ENCODE peak calls at places on chromosomes 6 and 20, in five cellular contexts. D is anterior cingulate cortex, I is NCI-H1105, Z is ecto neural progenitor cell, Y is MCF 10A. O is an unnamed sample.

GRCh38 chr6:169328112-169328801 is 74.6 kb upstream of the THBS2 start:
- DNase-seq in D (no peak), I (no peak), Z (no peak), Y (peak), O (no peak)

GRCh38 chr6:168035098-168035660 is 37.7 kb downstream of the KIF25 start:
- DNase-seq in D (peak), I (peak), Z (peak), Y (peak), O (peak)

GRCh38 chr6:162343196-162343901 is 384.2 kb downstream of the PRKN start:
- DNase-seq in D (no peak), I (no peak), Z (no peak), Y (peak), O (no peak)

GRCh38 chr20:23143098-23143497 is 57.0 kb upstream of the CD93 start:
- DNase-seq in D (no peak), I (no peak), Z (no peak), Y (peak), O (no peak)

GRCh38 chr6:34059136-34059731 is 86.7 kb downstream of the GRM4 start:
- DNase-seq in D (no peak), I (no peak), Z (no peak), Y (no peak), O (no peak)

GRCh38 chr6:4846387-4846786 is 70.2 kb downstream of the CDYL start:
- DNase-seq in D (no peak), I (no peak), Z (no peak), Y (no peak), O (no peak)

GRCh38 chr6:193773-194310 is 98.4 kb upstream of the DUSP22 start:
- DNase-seq in D (no peak), I (no peak), Z (no peak), Y (no peak), O (no peak)

GRCh38 chr6:4732691-4733315 is 43.4 kb upstream of the CDYL start:
- DNase-seq in D (peak), I (no peak), Z (peak), Y (peak), O (no peak)

GRCh38 chr6:163085861-163086562 is 328.5 kb upstream of the QKI start:
- DNase-seq in D (no peak), I (no peak), Z (no peak), Y (no peak), O (no peak)

GRCh38 chr20:35742741-35743523 is 872 bp upstream of the RBM39 start:
- DNase-seq in D (no peak), I (no peak), Z (no peak), Y (peak), O (no peak)

GRCh38 chr6:86937219-86938079 is at the start of gene HTR1E:
- DNase-seq in D (peak), I (peak), Z (peak), Y (peak), O (peak)

GRCh38 chr6:132070356-132070755 is 119.2 kb upstream of the CCN2 start:
- DNase-seq in D (no peak), I (no peak), Z (no peak), Y (no peak), O (no peak)

GRCh38 chr6:146857960-146858308 is 259.2 kb downstream of the ADGB start:
- DNase-seq in D (peak), I (no peak), Z (peak), Y (no peak), O (no peak)